ENCODE peak calls at places on chromosomes 11 and 22, in seven cellular contexts. X, Y, W, E, D, U and B are unnamed samples.

GRCh38 chr11:101003468-101003867 is 126.1 kb downstream of the PGR start:
- DNase-seq in D (no peak), W (no peak), Y (no peak), X (no peak), U (no peak), E (no peak), B (no peak)

GRCh38 chr22:17588606-17589005 is 25.3 kb downstream of the SLC25A18 start:
- DNase-seq in E (no peak), X (no peak), U (no peak), W (peak), D (no peak), Y (no peak), B (no peak)

GRCh38 chr11:45180888-45181594 is 34.6 kb downstream of the PRDM11 start:
- DNase-seq in U (no peak), E (peak), W (peak), D (peak), X (peak), Y (no peak), B (peak)

GRCh38 chr11:105189586-105189985 is 50.0 kb upstream of the CARD18 start:
- DNase-seq in E (no peak), Y (no peak), X (no peak), U (no peak), W (no peak), D (peak), B (peak)

GRCh38 chr11:70483940-70484339 is 85.6 kb downstream of the CTTN start:
- DNase-seq in D (no peak), E (no peak), Y (no peak), W (no peak), X (no peak), U (no peak), B (no peak)

GRCh38 chr11:40291304-40292100 is 1168.0 kb downstream of the LRRC4C start:
- DNase-seq in Y (no peak), X (no peak), E (no peak), U (no peak), D (no peak), W (no peak), B (no peak)

GRCh38 chr11:68302256-68303054 is 9.9 kb upstream of the LRP5 start:
- DNase-seq in E (peak), W (no peak), X (no peak), Y (no peak), D (peak), U (no peak), B (no peak)

GRCh38 chr11:128806496-128807261 is 60.4 kb downstream of the KCNJ1 start:
- DNase-seq in Y (no peak), U (no peak), D (no peak), X (no peak), E (peak), W (no peak), B (no peak)

GRCh38 chr11:76365038-76365679 is 15.8 kb downstream of the THAP12 start:
- DNase-seq in Y (no peak), W (no peak), U (no peak), D (no peak), E (no peak), X (no peak), B (no peak)

GRCh38 chr11:119532551-119532950 is 109.6 kb upstream of the THY1 start:
- DNase-seq in D (no peak), Y (no peak), W (peak), U (no peak), E (no peak), X (no peak), B (no peak)

GRCh38 chr22:17264321-17265052 is 45.3 kb upstream of the ADA2 start:
- DNase-seq in Y (no peak), W (no peak), X (peak), U (peak), D (peak), E (peak), B (no peak)

GRCh38 chr11:115676206-115676605 is 172.0 kb upstream of the CADM1 start:
- DNase-seq in X (no peak), Y (no peak), U (peak), E (no peak), D (no peak), W (no peak), B (no peak)

GRCh38 chr11:69368119-69368880 is 74.3 kb downstream of the MYEOV start:
- DNase-seq in X (no peak), U (no peak), W (no peak), E (no peak), D (no peak), Y (no peak), B (no peak)

GRCh38 chr11:504053-504993 is 2.7 kb downstream of the RNH1 start:
- DNase-seq in U (no peak), E (no peak), D (peak), W (peak), X (peak), Y (no peak), B (peak)

GRCh38 chr11:34859496-34859895 is 56.7 kb downstream of the APIP start:
- DNase-seq in U (no peak), X (no peak), D (no peak), W (no peak), Y (no peak), E (no peak), B (no peak)

GRCh38 chr11:8018742-8019631 is 31.9 kb downstream of the EIF3F start:
- DNase-seq in X (peak), U (peak), E (peak), D (peak), W (peak), Y (peak), B (peak)

GRCh38 chr11:87351671-87352070 is 313.9 kb downstream of the TMEM135 start:
- DNase-seq in Y (no peak), D (no peak), X (no peak), W (no peak), E (no peak), U (no peak), B (no peak)

GRCh38 chr11:113387605-113388211 is at the start of gene ANKK1:
- DNase-seq in X (no peak), W (no peak), U (peak), E (no peak), D (no peak), Y (no peak), B (no peak)

GRCh38 chr11:95917188-95918036 is 6.5 kb downstream of the MTMR2 start:
- DNase-seq in E (peak), D (peak), W (no peak), Y (no peak), X (no peak), U (no peak), B (no peak)

GRCh38 chr11:64146036-64146943 is 19.6 kb downstream of the MACROD1 start:
- DNase-seq in W (no peak), X (peak), Y (no peak), U (peak), D (peak), E (peak), B (no peak)

GRCh38 chr11:111456086-111456858 is 55.9 kb downstream of the BTG4 start:
- DNase-seq in E (no peak), D (no peak), Y (no peak), W (no peak), U (no peak), X (no peak), B (no peak)

GRCh38 chr11:46920709-46921108 is 2.4 kb upstream of the LRP4 start:
- DNase-seq in U (no peak), W (no peak), E (peak), D (peak), X (no peak), Y (peak), B (peak)

GRCh38 chr11:63553759-63554158 is 9.4 kb downstream of the PLAAT2 start:
- DNase-seq in D (peak), X (no peak), E (no peak), W (no peak), Y (no peak), U (no peak), B (no peak)

GRCh38 chr22:40567106-40567505 is 69.4 kb downstream of the MRTFA start:
- DNase-seq in E (peak), D (no peak), Y (no peak), U (no peak), W (no peak), X (no peak), B (peak)

GRCh38 chr11:105219670-105220069 is 80.1 kb upstream of the CARD18 start:
- DNase-seq in D (no peak), X (no peak), E (no peak), W (no peak), U (no peak), Y (no peak), B (no peak)

GRCh38 chr22:48493733-48494132 is 1333.9 kb downstream of the BRD1 start:
- DNase-seq in U (no peak), E (no peak), X (no peak), Y (no peak), D (no peak), W (peak), B (no peak)

GRCh38 chr11:15493066-15493465 is 378.3 kb downstream of the INSC start:
- DNase-seq in X (no peak), U (no peak), D (no peak), W (no peak), Y (no peak), E (peak), B (no peak)

GRCh38 chr11:443542-444199 is 1.9 kb upstream of the ANO9 start:
- DNase-seq in U (no peak), D (peak), W (peak), E (peak), X (no peak), Y (no peak), B (no peak)

GRCh38 chr22:42160830-42161696 is 30.5 kb upstream of the CYP2D6 start:
- DNase-seq in U (no peak), D (no peak), Y (no peak), W (no peak), X (no peak), E (no peak), B (no peak)

GRCh38 chr11:81007046-81007445 is 1566.2 kb upstream of the TENM4 start:
- DNase-seq in X (no peak), U (peak), Y (no peak), E (peak), D (peak), W (no peak), B (peak)

DNA sequence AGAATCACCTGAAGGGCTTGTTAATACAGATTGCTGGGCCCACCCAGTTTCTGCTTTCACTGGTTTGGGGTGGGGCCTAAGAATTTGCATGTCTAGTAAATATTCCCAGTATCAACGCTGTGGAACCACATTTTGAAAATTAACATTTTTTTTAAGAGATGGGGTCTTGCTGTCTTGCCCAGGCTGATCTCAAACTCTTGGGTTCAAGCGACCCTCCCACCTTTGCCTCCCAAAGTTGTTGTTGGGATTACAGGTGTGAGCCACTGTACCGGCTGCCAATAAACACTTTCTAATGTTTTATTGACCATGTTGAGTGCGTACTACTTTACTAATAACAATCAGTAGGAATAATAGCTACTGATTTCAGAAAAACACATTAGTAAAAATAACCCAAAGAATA is 2.5 kb downstream of the EIF4G2 start:
- DNase-seq in X (no peak), U (no peak), W (no peak), Y (no peak), E (no peak), D (no peak), B (no peak)
- H3K4me3 ChIP-seq in X (peak), U (no peak), W (peak), Y (peak), E (no peak), D (no peak), B (peak)

DNA sequence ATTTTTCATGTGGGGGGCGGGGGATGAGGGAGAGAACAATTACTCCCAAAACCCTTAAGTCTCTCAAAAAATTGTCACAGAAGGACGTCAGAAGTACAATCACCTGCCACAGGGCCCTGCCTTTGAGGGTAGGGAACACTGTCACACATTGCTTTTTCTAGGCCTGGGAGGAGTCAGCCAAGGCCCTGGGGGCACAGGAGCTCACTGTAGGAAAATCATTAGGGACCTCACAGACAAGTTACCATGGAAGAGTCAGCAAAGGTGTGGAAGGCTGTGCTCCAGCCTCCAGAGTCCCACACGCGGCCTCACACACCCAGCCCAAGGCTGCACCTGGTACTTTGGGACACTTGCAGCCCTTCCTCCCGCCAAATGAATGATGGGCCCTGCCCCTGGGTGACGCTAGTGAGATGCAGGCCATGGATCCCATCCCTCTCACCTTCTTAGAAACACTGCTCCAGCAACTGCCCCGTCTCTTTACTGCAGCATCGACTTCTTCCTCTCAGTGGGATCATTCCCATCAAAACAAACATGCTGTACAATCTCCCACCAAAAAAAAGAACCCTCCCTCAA is 3.3 kb downstream of the PLEKHA7 start:
- DNase-seq in X (no peak), W (no peak), D (no peak), E (no peak), Y (no peak), U (no peak), B (no peak)
- H3K4me3 ChIP-seq in X (no peak), W (peak), D (no peak), E (no peak), Y (no peak), U (no peak), B (no peak)

GRCh38 chr11:18773104-18773503 is 18.5 kb downstream of the PTPN5 start:
- DNase-seq in E (no peak), W (peak), X (no peak), D (no peak), Y (no peak), U (no peak), B (no peak)
- H3K4me3 ChIP-seq in E (no peak), W (no peak), X (no peak), D (no peak), Y (no peak), U (no peak), B (no peak)

GRCh38 chr11:122486793-122487495 is 168.6 kb upstream of the UBASH3B start:
- DNase-seq in X (no peak), U (peak), D (peak), Y (no peak), W (no peak), E (peak), B (no peak)

GRCh38 chr11:122491486-122491885 is 164.0 kb upstream of the UBASH3B start:
- DNase-seq in U (no peak), X (no peak), E (peak), W (no peak), D (peak), Y (no peak), B (peak)

GRCh38 chr11:122488892-122489291 is 166.6 kb upstream of the UBASH3B start:
- DNase-seq in W (no peak), X (no peak), E (no peak), D (no peak), U (no peak), Y (no peak), B (no peak)

GRCh38 chr11:122487669-122488068 is 167.9 kb upstream of the UBASH3B start:
- DNase-seq in U (no peak), X (no peak), D (no peak), W (no peak), Y (no peak), E (no peak), B (no peak)
- H3K4me3 ChIP-seq in U (no peak), X (no peak), D (no peak), W (no peak), Y (no peak), E (no peak), B (no peak)

DNA sequence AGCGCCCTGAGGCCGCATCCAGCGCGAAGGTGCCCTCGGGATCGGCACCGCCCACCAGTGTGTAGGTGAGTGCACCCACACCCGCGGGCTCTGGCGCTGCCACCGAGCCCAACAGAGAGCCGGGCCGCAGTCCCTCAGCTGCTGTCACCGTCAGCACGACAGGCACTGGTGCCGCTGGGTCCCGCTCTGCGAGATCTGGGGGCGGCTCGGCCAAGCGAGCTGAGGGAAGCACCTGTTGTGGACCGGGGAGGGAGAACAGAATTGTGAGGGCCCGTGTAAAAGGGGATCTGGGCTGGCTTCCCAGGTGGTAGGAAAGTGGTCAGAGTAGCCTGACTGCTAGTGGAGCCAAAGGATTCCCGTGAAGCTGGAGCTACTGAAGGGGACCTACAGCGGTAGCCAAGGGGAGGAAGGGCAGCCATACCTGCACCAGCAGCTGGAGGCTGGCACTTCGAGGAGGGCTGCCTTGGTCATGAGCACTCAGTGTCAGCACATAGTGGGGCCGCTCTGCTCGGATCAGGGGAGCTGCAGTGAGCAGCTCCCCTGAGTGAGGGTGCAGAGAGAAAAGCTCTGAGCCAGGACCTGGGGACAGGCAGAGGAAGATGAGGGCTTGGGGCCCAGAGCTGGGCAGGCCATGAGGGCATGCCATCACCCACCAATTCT is 11.5 kb upstream of the TPP1 start:
- DNase-seq in U (no peak), E (no peak), X (no peak), Y (no peak), D (no peak), W (peak), B (no peak)
- H3K4me3 ChIP-seq in U (peak), E (no peak), X (no peak), Y (no peak), D (no peak), W (peak), B (no peak)

GRCh38 chr22:32701021-32701420 is 100.5 kb upstream of the TIMP3 start:
- DNase-seq in U (no peak), X (no peak), Y (no peak), D (no peak), E (peak), W (no peak), B (peak)

GRCh38 chr22:32699686-32700085 is 101.8 kb upstream of the TIMP3 start:
- DNase-seq in D (no peak), E (no peak), X (no peak), W (no peak), Y (no peak), U (no peak), B (no peak)

GRCh38 chr22:32698926-32699619 is 102.4 kb upstream of the TIMP3 start:
- DNase-seq in U (no peak), X (peak), E (no peak), D (peak), Y (no peak), W (peak), B (no peak)

GRCh38 chr22:32702421-32702820 is 99.1 kb upstream of the TIMP3 start:
- DNase-seq in U (no peak), W (no peak), X (no peak), Y (no peak), D (no peak), E (no peak), B (no peak)

DNA sequence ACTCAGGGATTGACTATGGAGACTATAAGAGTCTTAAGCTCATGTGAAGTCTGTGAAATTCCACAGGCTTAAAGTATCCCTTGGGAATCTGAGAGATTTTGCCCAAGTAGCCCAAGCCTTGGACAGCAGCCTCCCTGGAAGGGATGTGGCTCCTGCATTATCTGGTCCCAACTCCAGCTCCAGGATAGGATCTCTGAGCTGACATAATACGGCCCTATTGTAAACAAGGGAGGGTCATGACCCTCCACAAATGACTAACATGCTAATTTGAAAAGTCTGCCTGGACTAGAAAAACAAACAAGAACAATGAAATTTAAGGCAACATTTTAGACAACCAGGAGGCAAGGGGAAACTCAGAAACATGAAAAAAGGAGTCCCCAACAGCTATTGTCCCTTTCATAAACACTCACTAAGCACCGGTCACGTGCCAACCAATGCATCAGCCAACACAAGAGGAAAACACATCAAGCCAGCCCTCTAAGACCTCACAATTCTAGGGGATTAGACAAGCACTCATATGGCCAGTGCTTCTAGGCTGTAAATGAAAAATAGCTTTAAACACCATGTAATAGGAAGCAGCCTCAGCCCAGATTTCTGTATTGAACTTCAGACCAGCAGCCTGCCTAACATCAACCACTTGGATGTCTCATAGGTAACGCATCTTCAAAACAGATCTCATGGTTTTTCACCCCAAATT is 101.2 kb upstream of the TIMP3 start:
- DNase-seq in U (no peak), E (peak), W (no peak), X (no peak), D (peak), Y (no peak), B (peak)
- H3K4me3 ChIP-seq in U (no peak), E (no peak), W (no peak), X (no peak), D (no peak), Y (no peak), B (no peak)

DNA sequence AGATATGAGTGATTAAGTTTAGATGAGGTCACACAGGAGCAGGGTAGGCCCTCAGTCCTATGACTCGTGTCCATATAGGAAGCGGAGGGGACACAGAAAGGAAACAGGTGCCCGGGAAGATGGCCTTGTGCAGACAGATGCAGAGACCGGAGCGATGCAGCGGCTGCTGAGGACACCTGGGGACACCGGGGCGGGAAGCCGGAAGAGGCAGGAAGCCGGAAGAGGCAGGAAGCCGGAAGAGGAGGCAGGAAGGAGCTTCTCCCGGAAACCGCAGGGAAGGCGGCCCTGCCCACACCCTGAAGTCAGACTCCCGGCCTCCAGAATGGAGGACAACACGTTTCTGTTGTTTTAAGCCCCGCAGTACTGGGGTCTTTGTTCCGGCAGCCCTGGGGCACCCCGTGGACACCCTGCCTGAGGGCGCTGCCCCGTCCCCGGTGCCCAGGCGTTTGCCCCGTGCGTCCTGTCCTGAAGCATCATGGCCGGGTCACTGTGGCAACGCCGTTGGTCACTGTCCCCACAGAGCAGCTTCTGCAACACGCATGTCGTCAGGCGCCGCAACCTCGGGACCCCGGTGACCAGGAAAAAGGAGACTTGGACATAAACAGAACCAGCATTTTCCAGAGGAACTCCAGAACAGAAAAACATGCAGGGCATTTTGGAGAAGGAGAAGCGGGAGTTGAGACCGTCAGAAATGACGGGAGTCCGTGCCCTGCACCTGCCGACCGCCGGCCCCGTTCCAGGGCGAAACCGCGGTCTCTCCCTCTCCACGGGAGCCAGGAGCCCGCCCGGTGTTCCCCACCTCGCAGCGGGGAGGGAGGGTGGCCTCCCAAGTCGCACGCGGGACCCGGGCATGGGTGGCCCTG is 103.4 kb downstream of the BRD1 start:
- DNase-seq in D (no peak), U (no peak), X (no peak), Y (no peak), W (no peak), E (no peak), B (no peak)
- H3K4me3 ChIP-seq in D (no peak), U (no peak), X (peak), Y (peak), W (no peak), E (no peak), B (no peak)